ENCODE peak calls at places on chromosome 3, in nine cellular contexts. J, G, O, N, R, S, I, H and Y are unnamed samples.

GRCh38 chr3:45817788-45818523 is 21.6 kb upstream of the SLC6A20 start:
- DNase-seq in J (no peak), G (peak), N (peak), R (peak), S (no peak), O (peak), I (no peak), H (peak), Y (peak)

GRCh38 chr3:40873934-40874699 is 325.2 kb upstream of the CTNNB1 start:
- DNase-seq in R (no peak), O (no peak), I (no peak), J (no peak), S (no peak), N (no peak), H (no peak), G (no peak), Y (no peak)

GRCh38 chr3:195106418-195106906 is 164.5 kb downstream of the XXYLT1 start:
- DNase-seq in I (peak), R (no peak), H (no peak), J (peak), S (peak), G (peak), N (no peak), O (peak), Y (no peak)

GRCh38 chr3:55160241-55160877 is 232.5 kb upstream of the LRTM1 start:
- DNase-seq in H (peak), O (peak), R (no peak), N (peak), G (peak), I (peak), J (no peak), S (peak), Y (peak)

GRCh38 chr3:9884555-9885165 is 4.6 kb upstream of the CIDEC start:
- DNase-seq in S (no peak), J (no peak), N (peak), G (peak), H (peak), R (no peak), I (no peak), O (no peak), Y (no peak)

GRCh38 chr3:154018100-154018696 is 103.0 kb upstream of the ARHGEF26 start:
- DNase-seq in H (no peak), G (peak), N (no peak), J (no peak), S (no peak), I (no peak), O (no peak), R (peak), Y (no peak)

GRCh38 chr3:197000211-197000610 is 29.4 kb downstream of the MELTF start:
- DNase-seq in O (no peak), H (no peak), I (peak), G (no peak), N (no peak), S (peak), R (no peak), J (no peak), Y (no peak)

GRCh38 chr3:146222204-146223046 is 28.5 kb downstream of the PLSCR4 start:
- DNase-seq in O (no peak), J (no peak), R (no peak), N (no peak), S (no peak), I (no peak), H (no peak), G (peak), Y (no peak)

GRCh38 chr3:31696009-31696297 is 163.2 kb downstream of the STT3B start:
- DNase-seq in O (no peak), I (no peak), J (no peak), S (no peak), N (no peak), G (no peak), R (no peak), H (no peak), Y (no peak)

GRCh38 chr3:24185738-24186384 is 240.8 kb downstream of the NR1D2 start:
- DNase-seq in N (peak), H (peak), O (peak), J (no peak), R (peak), I (no peak), S (no peak), G (peak), Y (no peak)

GRCh38 chr3:168088106-168088722 is 7.5 kb downstream of the GOLIM4 start:
- DNase-seq in O (no peak), I (no peak), J (no peak), S (no peak), R (no peak), N (no peak), G (no peak), H (no peak), Y (no peak)

GRCh38 chr3:24196526-24196925 is 251.4 kb downstream of the NR1D2 start:
- DNase-seq in G (peak), I (no peak), H (peak), R (no peak), O (no peak), J (no peak), N (peak), S (no peak), Y (peak)

GRCh38 chr3:123621510-123622189 is 36.8 kb upstream of the HACD2 start:
- DNase-seq in I (no peak), J (no peak), H (no peak), R (no peak), O (no peak), G (no peak), N (no peak), S (no peak), Y (no peak)

GRCh38 chr3:59774613-59775012 is 724.8 kb upstream of the CFAP20DC start:
- DNase-seq in R (no peak), J (no peak), N (peak), H (peak), I (no peak), S (no peak), G (peak), O (no peak), Y (peak)

GRCh38 chr3:137992592-137992991 is 17.4 kb upstream of the CLDN18 start:
- DNase-seq in H (no peak), J (no peak), I (no peak), S (no peak), O (no peak), N (no peak), G (no peak), R (no peak), Y (no peak)